ENCODE peak calls at places on chromosome 15, in six cellular contexts. O is neuronal stem cell, K is IMR-90, V is H9, T is mesenchymal stem cell, M is H1. N is an unnamed sample.

GRCh38 chr15:66772967-66773873 is 71.2 kb downstream of the SMAD6 start:
- DNase-seq in V (no peak), O (peak; percentile 68), T (no peak), K (no peak), M (no peak), N (no peak)

GRCh38 chr15:60682115-60682514 is 203.2 kb upstream of the ICE2 start:
- DNase-seq in K (peak; percentile 78), V (no peak), T (peak; percentile 63), M (no peak), O (no peak), N (no peak)

GRCh38 chr15:26661727-26662126 is 111.1 kb downstream of the GABRB3 start:
- DNase-seq in M (no peak), T (no peak), K (no peak), O (no peak), V (no peak), N (no peak)

GRCh38 chr15:101530224-101530958 is 40.9 kb upstream of the PCSK6 start:
- DNase-seq in T (no peak), K (no peak), M (peak; percentile 39), V (no peak), O (no peak), N (no peak)

GRCh38 chr15:100930306-100930848 is 11.2 kb downstream of the LRRK1 start:
- DNase-seq in T (no peak), O (no peak), M (no peak), V (no peak), K (no peak), N (no peak)

GRCh38 chr15:50107591-50108408 is 11.2 kb downstream of the ATP8B4 start:
- DNase-seq in O (no peak), K (no peak), V (no peak), M (no peak), T (no peak), N (no peak)

GRCh38 chr15:24933716-24934115 is 21.1 kb upstream of the SNRPN start:
- DNase-seq in M (no peak), V (no peak), T (no peak), K (no peak), O (no peak), N (no peak)

GRCh38 chr15:48965972-48966371 is 2.3 kb upstream of the SHC4 start:
- DNase-seq in T (peak; percentile 71), K (peak; percentile 78), M (no peak), V (no peak), O (no peak), N (peak; percentile 56)

GRCh38 chr15:42159381-42160015 is 3.1 kb upstream of the PLA2G4F start:
- DNase-seq in V (no peak), M (no peak), O (no peak), K (no peak), T (no peak), N (no peak)

GRCh38 chr15:55344206-55344605 is 25.2 kb downstream of the PIGB start:
- DNase-seq in O (peak; percentile 18), V (peak; percentile 50), T (no peak), M (no peak), K (no peak), N (peak; percentile 91)

GRCh38 chr15:77144028-77144427 is 73.1 kb upstream of the TSPAN3 start:
- DNase-seq in O (no peak), T (peak; percentile 56), V (no peak), M (no peak), K (peak; percentile 59), N (peak; percentile 42)

GRCh38 chr15:99326235-99326634 is 75.0 kb downstream of the LRRC28 start:
- DNase-seq in V (no peak), M (no peak), O (no peak), T (no peak), K (no peak), N (no peak)

GRCh38 chr15:59369597-59369996 is 3.1 kb downstream of the MYO1E start:
- DNase-seq in O (no peak), K (no peak), T (no peak), V (no peak), M (no peak), N (no peak)

GRCh38 chr15:66886241-66886675 is 179.1 kb upstream of the SMAD3 start:
- DNase-seq in O (no peak), K (no peak), M (peak; percentile 11), V (no peak), T (no peak), N (no peak)

GRCh38 chr15:85412956-85413854 is 32.8 kb downstream of the AKAP13 start:
- DNase-seq in V (no peak), O (no peak), M (no peak), K (peak; percentile 95), T (peak; percentile 93), N (peak; percentile 82)

GRCh38 chr15:88896339-88897033 is 1.1 kb upstream of the HAPLN3 start:
- DNase-seq in K (no peak), T (no peak), V (no peak), O (no peak), M (peak; percentile 63), N (no peak)

GRCh38 chr15:51688863-51689262 is 7.6 kb downstream of the SCG3 start:
- DNase-seq in T (peak; percentile 5), V (no peak), M (no peak), O (no peak), K (peak; percentile 7), N (peak; percentile 11)

DNA sequence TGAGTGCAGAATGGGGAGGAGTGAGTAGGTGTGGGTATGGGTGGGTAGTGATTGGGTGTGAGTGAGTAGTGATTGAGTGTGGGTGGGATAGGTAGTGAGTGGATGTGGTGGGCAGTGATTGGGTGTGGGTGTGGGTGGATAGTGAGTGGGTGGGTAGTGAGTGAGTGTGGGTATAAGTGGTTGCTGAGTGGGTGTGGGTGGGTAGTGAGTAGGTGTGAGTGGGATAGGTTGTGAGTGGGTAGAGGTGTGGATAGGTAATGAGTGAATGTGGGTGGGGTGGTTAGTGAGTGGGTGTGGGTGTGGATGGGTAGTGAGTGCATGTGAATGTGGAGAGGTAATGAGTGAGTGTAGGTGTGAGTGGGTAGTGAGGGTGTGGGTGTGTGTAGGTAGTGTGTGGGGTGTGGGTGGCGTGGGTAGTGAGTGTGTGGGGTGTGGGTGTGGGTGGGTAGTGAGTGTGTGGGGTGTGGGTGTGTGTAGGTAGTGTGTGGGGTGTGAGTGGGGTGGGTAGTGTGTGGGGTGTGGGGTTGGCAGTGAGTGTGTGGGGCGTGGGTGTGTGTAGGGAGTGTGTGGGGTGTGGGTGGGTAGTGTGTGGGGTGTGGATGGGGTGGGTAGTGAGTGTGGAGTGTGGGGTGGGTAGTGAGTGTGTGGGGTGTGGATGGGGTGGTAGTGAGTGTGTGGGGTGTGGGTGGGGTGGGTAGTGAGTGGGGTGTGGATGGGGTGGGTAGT is 5.3 kb downstream of the MINAR1 start:
- DNase-seq in O (no peak), V (no peak), T (no peak), K (no peak), M (no peak), N (no peak)
- H2BK15ac ChIP-seq in O (no peak overlapping the region), V (no peak overlapping the region), T (no peak overlapping the region), K (no peak overlapping the region), M (peak overlapping the region; percentile 46), N (no peak overlapping the region)

GRCh38 chr15:68818671-68819450 is 1.8 kb downstream of the ANP32A start:
- DNase-seq in T (peak; percentile 59), K (no peak), V (no peak), M (peak; percentile 70), O (peak; percentile 55), N (peak; percentile 73)
- H3K23ac ChIP-seq in T (peak overlapping the region; percentile 82), K (peak overlapping the region; percentile 96), V (no peak overlapping the region), M (no peak overlapping the region), O (peak overlapping the region; percentile 97), N (peak overlapping the region; percentile 83)

DNA sequence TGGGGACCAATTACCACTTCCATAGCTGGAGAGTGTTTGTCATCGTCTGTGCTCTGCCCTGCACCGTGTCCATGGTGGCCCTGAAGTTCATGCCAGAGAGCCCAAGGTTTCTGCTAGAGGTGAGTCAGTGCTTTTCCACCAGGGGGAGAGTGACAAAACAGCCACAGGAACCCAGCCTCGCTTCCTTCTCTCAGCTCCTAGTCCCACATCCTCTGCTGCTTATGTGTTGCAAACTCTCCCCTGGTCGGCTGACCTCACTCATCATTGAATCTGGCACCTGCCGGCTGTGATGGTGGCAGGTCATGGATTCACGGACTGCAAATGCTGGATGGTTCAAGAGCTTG is 158.4 kb downstream of the SV2B start:
- DNase-seq in V (peak; percentile 64), O (no peak), T (no peak), M (no peak), K (no peak), N (peak; percentile 59)
- H2BK15ac ChIP-seq in V (no peak overlapping the region), O (no peak overlapping the region), T (no peak overlapping the region), M (no peak overlapping the region), K (no peak overlapping the region), N (no peak overlapping the region)

GRCh38 chr15:32117122-32117521 is 86.8 kb downstream of the CHRNA7 start:
- DNase-seq in K (no peak), T (no peak), M (no peak), O (no peak), V (no peak), N (no peak)

GRCh38 chr15:32113224-32113623 is 82.9 kb downstream of the CHRNA7 start:
- DNase-seq in V (no peak), K (no peak), O (no peak), M (no peak), T (no peak), N (no peak)

GRCh38 chr15:32106401-32107381 is 76.4 kb downstream of the CHRNA7 start:
- DNase-seq in K (no peak), O (no peak), T (no peak), V (no peak), M (no peak), N (no peak)

GRCh38 chr15:32107477-32108080 is 77.3 kb downstream of the CHRNA7 start:
- DNase-seq in M (no peak), K (no peak), T (no peak), V (peak; percentile 49), O (no peak), N (peak; percentile 25)

DNA sequence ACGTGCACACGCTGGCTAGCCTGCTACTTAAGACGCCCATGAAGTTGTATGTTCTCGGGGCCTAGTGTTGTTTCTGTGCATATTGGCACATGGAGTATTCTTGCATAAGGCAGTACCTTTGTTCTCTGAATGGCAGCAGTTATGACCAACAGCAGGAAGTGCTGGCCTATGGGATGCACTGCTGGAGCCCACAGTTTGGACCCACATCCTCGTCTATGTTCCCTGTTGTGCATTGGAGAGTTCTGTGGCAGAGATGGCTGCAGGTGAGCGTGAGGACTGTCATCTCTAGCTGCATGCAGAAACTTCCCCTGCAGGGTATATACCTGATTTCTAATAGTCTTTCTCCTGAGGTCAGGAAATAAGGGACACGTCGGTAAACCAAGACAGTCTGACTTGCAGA is 81.8 kb downstream of the CHRNA7 start:
- DNase-seq in O (no peak), V (no peak), K (no peak), M (no peak), T (no peak), N (no peak)
- H3K23ac ChIP-seq in O (no peak overlapping the region), V (no peak overlapping the region), K (no peak overlapping the region), M (no peak overlapping the region), T (no peak overlapping the region), N (no peak overlapping the region)

GRCh38 chr15:45743309-45744041 is 108.6 kb downstream of the SQOR start:
- DNase-seq in T (no peak), V (no peak), O (no peak), M (no peak), K (no peak), N (no peak)
- H2BK15ac ChIP-seq in T (no peak overlapping the region), V (no peak overlapping the region), O (no peak overlapping the region), M (no peak overlapping the region), K (no peak overlapping the region), N (no peak overlapping the region)

GRCh38 chr15:96358795-96359190 is 28.3 kb downstream of the NR2F2 start:
- DNase-seq in V (no peak), T (no peak), O (no peak), K (no peak), M (no peak), N (no peak)
- H3K23ac ChIP-seq in V (no peak overlapping the region), T (no peak overlapping the region), O (no peak overlapping the region), K (no peak overlapping the region), M (no peak overlapping the region), N (no peak overlapping the region)